ENCODE peak calls at places on chromosomes 13 and 19, in five cellular contexts. One of them, this sample, is unnamed.
A peak's percentile ranks its signal among the peaks of the same experiment; 100 is the strongest.

GRCh38 chr19:4773047-4773640 is 18.4 kb upstream of the FEM1A start:
- DNase-seq in heart left ventricle: no peak
- DNase-seq in iris pigment epithelial cell: no peak
- DNase-seq in BJ: no peak
- DNase-seq in fibroblast of pulmonary artery: no peak
- DNase-seq in this sample: no peak

GRCh38 chr19:44718441-44719261 is 19.7 kb downstream of the CEACAM16 start:
- DNase-seq in heart left ventricle: peak; percentile 91
- DNase-seq in iris pigment epithelial cell: peak; percentile 14
- DNase-seq in BJ: no peak
- DNase-seq in fibroblast of pulmonary artery: peak; percentile 93
- DNase-seq in this sample: no peak

GRCh38 chr13:80340643-80341097 is 256 bp downstream of the SPRY2 start:
- DNase-seq in heart left ventricle: no peak
- DNase-seq in iris pigment epithelial cell: peak; percentile 80
- DNase-seq in BJ: no peak
- DNase-seq in fibroblast of pulmonary artery: peak; percentile 81
- DNase-seq in this sample: no peak

GRCh38 chr19:38417544-38418506 is 8.2 kb downstream of the RASGRP4 start:
- DNase-seq in heart left ventricle: peak; percentile 78
- DNase-seq in iris pigment epithelial cell: no peak
- DNase-seq in BJ: no peak
- DNase-seq in fibroblast of pulmonary artery: no peak
- DNase-seq in this sample: no peak

GRCh38 chr19:18860302-18860700 is 28.5 kb downstream of the UPF1 start:
- DNase-seq in heart left ventricle: no peak
- DNase-seq in iris pigment epithelial cell: no peak
- DNase-seq in BJ: no peak
- DNase-seq in fibroblast of pulmonary artery: no peak
- DNase-seq in this sample: no peak

GRCh38 chr19:3358919-3359849 is 7.2 kb upstream of the NFIC start:
- DNase-seq in heart left ventricle: peak; percentile 82
- DNase-seq in iris pigment epithelial cell: peak; percentile 59
- DNase-seq in BJ: no peak
- DNase-seq in fibroblast of pulmonary artery: peak; percentile 56
- DNase-seq in this sample: no peak

GRCh38 chr19:17534767-17535166 is 20.7 kb upstream of the COLGALT1 start:
- DNase-seq in heart left ventricle: no peak
- DNase-seq in iris pigment epithelial cell: no peak
- DNase-seq in BJ: no peak
- DNase-seq in fibroblast of pulmonary artery: no peak
- DNase-seq in this sample: no peak

GRCh38 chr13:23905766-23906165 is 8.5 kb upstream of the C1QTNF9B start:
- DNase-seq in heart left ventricle: no peak
- DNase-seq in iris pigment epithelial cell: no peak
- DNase-seq in BJ: no peak
- DNase-seq in fibroblast of pulmonary artery: no peak
- DNase-seq in this sample: no peak

GRCh38 chr13:64239372-64239771 is 2823.7 kb upstream of the PCDH20 start:
- DNase-seq in heart left ventricle: no peak
- DNase-seq in iris pigment epithelial cell: peak; percentile 74
- DNase-seq in BJ: peak; percentile 53
- DNase-seq in fibroblast of pulmonary artery: peak; percentile 71
- DNase-seq in this sample: no peak

GRCh38 chr19:48341006-48341405 is 15.7 kb downstream of the EMP3 start:
- DNase-seq in heart left ventricle: no peak
- DNase-seq in iris pigment epithelial cell: no peak
- DNase-seq in BJ: no peak
- DNase-seq in fibroblast of pulmonary artery: peak; percentile 51
- DNase-seq in this sample: no peak

GRCh38 chr13:71454509-71454908 is 412.5 kb downstream of the DACH1 start:
- DNase-seq in heart left ventricle: no peak
- DNase-seq in iris pigment epithelial cell: no peak
- DNase-seq in BJ: no peak
- DNase-seq in fibroblast of pulmonary artery: no peak
- DNase-seq in this sample: no peak

GRCh38 chr13:41842029-41842428 is 118.9 kb downstream of the VWA8 start:
- DNase-seq in heart left ventricle: peak; percentile 27
- DNase-seq in iris pigment epithelial cell: peak; percentile 74
- DNase-seq in BJ: no peak
- DNase-seq in fibroblast of pulmonary artery: peak; percentile 73
- DNase-seq in this sample: no peak

GRCh38 chr19:41863209-41863931 is 3.3 kb downstream of the RPS19 start:
- DNase-seq in heart left ventricle: no peak
- DNase-seq in iris pigment epithelial cell: no peak
- DNase-seq in BJ: no peak
- DNase-seq in fibroblast of pulmonary artery: no peak
- DNase-seq in this sample: no peak

GRCh38 chr13:44715287-44716224 is 139.4 kb upstream of the TSC22D1 start:
- DNase-seq in heart left ventricle: no peak
- DNase-seq in iris pigment epithelial cell: no peak
- DNase-seq in BJ: no peak
- DNase-seq in fibroblast of pulmonary artery: no peak
- DNase-seq in this sample: no peak

GRCh38 chr19:7705387-7706187 is 3.7 kb upstream of the FCER2 start:
- DNase-seq in heart left ventricle: peak; percentile 61
- DNase-seq in iris pigment epithelial cell: no peak
- DNase-seq in BJ: no peak
- DNase-seq in fibroblast of pulmonary artery: no peak
- DNase-seq in this sample: no peak

GRCh38 chr19:42284066-42284501 is 15.0 kb downstream of the CIC start:
- DNase-seq in heart left ventricle: peak; percentile 89
- DNase-seq in iris pigment epithelial cell: peak; percentile 77
- DNase-seq in BJ: no peak
- DNase-seq in fibroblast of pulmonary artery: peak; percentile 81
- DNase-seq in this sample: no peak

GRCh38 chr19:13492128-13492527 is 14.2 kb downstream of the CACNA1A start:
- DNase-seq in heart left ventricle: no peak
- DNase-seq in iris pigment epithelial cell: peak; percentile 76
- DNase-seq in BJ: peak; percentile 62
- DNase-seq in fibroblast of pulmonary artery: peak; percentile 48
- DNase-seq in this sample: peak; percentile 89

GRCh38 chr19:2048959-2049740 is 1.9 kb downstream of the MKNK2 start:
- DNase-seq in heart left ventricle: peak; percentile 63
- DNase-seq in iris pigment epithelial cell: peak; percentile 29
- DNase-seq in BJ: no peak
- DNase-seq in fibroblast of pulmonary artery: no peak
- DNase-seq in this sample: no peak

This sample was measured in GM04503.